ENCODE peak calls at places on chromosome 2, in eight cellular contexts. F is mammary epithelial cell; P is fibroblast of the aortic adventitia; L is mucosa of descending colon; N is ovary; C is Jurkat, Clone E6-1; M is suprapubic skin; X is heart left ventricle. S is an unnamed sample.

GRCh38 chr2:74092236-74092635 is 55.5 kb downstream of the BOLA3 start:
- DNase-seq in F (no peak), L (no peak), C (no peak), N (no peak), P (no peak), X (no peak), M (no peak), S (no peak)

GRCh38 chr2:217920879-217921603 is 81.8 kb downstream of the TNS1 start:
- DNase-seq in C (no peak), F (no peak), N (no peak), L (no peak), M (no peak), X (peak), P (peak), S (no peak)

GRCh38 chr2:63734510-63734909 is 107.2 kb upstream of the UGP2 start:
- DNase-seq in M (no peak), X (no peak), P (peak), C (no peak), N (no peak), F (no peak), L (no peak), S (no peak)

GRCh38 chr2:169050476-169051240 is 18.7 kb upstream of the DHRS9 start:
- DNase-seq in L (no peak), M (no peak), F (peak), X (no peak), P (no peak), N (no peak), C (no peak), S (no peak)

GRCh38 chr2:22450831-22451230 is 934.1 kb upstream of the KLHL29 start:
- DNase-seq in C (no peak), F (no peak), X (no peak), P (no peak), L (no peak), M (no peak), N (no peak), S (peak)

GRCh38 chr2:196234672-196235071 is 63.3 kb upstream of the STK17B start:
- DNase-seq in F (peak), X (no peak), C (no peak), N (no peak), M (no peak), L (no peak), P (peak), S (no peak)

GRCh38 chr2:227462463-227462951 is 9.4 kb upstream of the AGFG1 start:
- DNase-seq in F (no peak), P (no peak), L (no peak), M (no peak), N (no peak), C (no peak), X (no peak), S (no peak)

GRCh38 chr2:218559021-218559420 is 9.1 kb downstream of the USP37 start:
- DNase-seq in N (no peak), M (no peak), C (no peak), F (no peak), X (no peak), P (no peak), L (no peak), S (no peak)

GRCh38 chr2:177832611-177833133 is 239.9 kb downstream of the PDE11A start:
- DNase-seq in C (no peak), M (no peak), F (no peak), L (peak), P (no peak), X (no peak), N (no peak), S (no peak)

GRCh38 chr2:177822941-177823340 is 249.6 kb downstream of the PDE11A start:
- DNase-seq in M (no peak), F (no peak), L (no peak), N (no peak), C (no peak), X (no peak), P (no peak), S (no peak)

GRCh38 chr2:177826897-177827296 is 245.7 kb downstream of the PDE11A start:
- DNase-seq in N (no peak), F (no peak), C (no peak), M (no peak), L (no peak), P (no peak), X (no peak), S (no peak)

GRCh38 chr2:177830881-177831386 is 241.6 kb downstream of the PDE11A start:
- DNase-seq in L (no peak), X (no peak), N (no peak), P (no peak), M (no peak), C (no peak), F (no peak), S (no peak)

DNA sequence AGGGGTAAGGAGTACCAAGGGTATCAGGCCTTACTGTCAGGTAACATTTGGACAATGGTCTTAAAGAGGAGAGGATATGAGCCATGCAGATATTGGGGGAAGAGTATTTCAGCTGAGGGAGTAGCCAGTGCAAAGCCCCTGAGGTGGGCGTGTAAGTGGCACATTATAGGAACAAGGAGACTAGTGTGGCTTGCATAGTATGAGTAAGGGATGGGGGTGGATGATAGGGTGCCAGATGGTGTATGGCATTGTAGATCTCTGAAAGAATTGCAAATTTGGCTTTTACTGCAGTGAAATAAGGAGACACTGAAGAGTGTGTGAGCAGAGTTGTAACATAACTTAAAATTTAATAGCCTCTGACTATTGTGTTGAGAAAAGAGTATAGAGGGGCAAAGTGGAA is 244.0 kb downstream of the PDE11A start:
- DNase-seq in L (no peak), C (no peak), P (no peak), N (no peak), M (no peak), X (no peak), F (no peak), S (peak)
- H3K4me3 ChIP-seq in L (no peak), C (no peak), P (no peak), N (no peak), M (no peak), X (no peak), F (no peak), S (no peak)

DNA sequence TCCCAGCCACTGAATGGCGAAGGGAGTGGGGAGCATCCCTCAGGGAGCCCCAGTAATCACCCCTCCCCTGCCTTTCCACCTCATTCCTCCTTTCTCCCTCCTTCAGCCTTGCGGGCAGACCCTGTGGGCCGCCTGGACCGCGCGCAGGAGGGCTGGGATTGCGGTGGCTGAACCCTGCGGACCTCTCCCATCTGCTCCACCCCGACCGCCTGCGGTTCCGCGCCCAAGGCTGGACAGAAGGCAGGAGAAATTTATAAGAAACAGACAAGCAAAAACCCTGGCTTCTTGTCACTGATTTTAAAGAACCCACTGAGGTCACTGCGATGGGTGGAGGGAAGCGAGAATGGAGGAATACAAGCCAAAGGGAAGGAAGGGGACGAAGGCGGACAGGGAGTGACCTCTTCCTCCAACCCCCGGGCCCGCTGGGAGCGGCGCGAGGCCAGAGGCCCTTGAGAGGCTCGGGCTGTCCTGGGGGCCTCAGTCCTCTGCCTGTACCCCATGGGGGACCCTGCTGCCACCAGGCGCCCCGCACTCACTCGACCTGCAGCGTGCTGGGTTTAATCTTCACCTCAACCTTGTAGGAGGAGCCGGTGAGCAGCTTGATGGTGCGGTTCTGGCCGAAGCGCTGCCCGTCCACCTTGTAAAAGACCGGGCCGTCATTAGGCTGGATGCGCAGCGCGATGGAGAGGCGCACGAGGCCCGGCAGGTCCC is 908 bp downstream of the CNRIP1 start:
- DNase-seq in C (no peak), M (peak), P (peak), F (peak), X (peak), N (peak), L (peak), S (no peak)
- H3K4me3 ChIP-seq in C (no peak), M (peak), P (peak), F (peak), X (peak), N (peak), L (peak), S (peak)

DNA sequence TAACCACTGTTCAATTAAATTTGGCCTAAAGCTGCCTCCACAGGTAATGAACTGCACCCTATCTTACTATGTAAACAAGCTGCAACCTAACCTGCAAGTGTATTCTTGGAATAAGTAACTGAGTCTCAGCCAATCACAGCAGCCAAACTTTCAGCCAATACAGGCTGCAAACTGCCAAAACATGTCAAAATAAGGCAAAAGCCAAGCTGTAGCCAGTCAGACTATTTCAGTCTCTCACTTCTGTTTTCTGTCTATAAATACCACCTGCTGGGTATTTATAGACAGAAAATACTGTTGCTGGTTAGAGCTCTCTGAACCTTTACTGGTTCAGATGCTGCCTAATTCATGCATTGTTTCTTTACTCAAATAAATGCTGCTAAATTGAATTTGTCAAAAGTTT is 14.3 kb downstream of the C2orf76 start:
- DNase-seq in C (no peak), F (peak), P (peak), M (no peak), L (no peak), N (no peak), X (peak), S (no peak)
- H3K4me3 ChIP-seq in C (no peak), F (no peak), P (no peak), M (no peak), L (no peak), N (no peak), X (no peak), S (no peak)

DNA sequence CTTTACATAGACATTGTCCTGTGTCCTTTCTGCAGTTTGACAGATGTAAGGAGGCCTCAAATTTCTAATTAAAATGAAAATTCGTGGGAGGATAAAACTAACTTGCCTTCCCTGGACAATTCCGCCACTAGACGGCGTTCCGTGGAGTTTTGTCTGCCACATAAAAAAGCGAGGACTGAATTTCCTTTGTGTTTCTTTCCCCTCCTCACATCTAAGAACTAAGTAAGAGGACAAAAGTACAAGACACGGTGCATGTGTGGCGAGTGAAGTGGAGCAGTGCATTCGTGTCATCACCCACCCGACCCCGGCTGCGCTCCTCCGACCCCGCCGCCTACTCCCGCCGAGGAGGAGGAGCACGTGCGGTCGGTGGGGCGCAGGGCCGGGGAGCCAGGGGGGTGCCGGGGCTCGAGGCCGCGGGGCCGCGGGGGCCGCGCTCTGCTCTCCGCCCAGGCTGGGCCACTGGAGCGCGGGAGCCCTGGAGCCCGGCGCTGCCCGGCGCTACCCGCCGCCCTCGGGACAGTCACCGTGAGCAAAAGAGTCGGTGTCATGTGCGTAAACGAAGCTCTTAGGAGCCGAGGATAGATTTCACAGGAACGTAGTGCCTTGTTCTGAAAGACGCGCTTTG is 10.8 kb downstream of the TBR1 start:
- DNase-seq in M (no peak), C (no peak), P (peak), N (no peak), L (peak), X (no peak), F (peak), S (no peak)
- H3K4me3 ChIP-seq in M (peak), C (no peak), P (peak), N (no peak), L (no peak), X (no peak), F (peak), S (no peak)

DNA sequence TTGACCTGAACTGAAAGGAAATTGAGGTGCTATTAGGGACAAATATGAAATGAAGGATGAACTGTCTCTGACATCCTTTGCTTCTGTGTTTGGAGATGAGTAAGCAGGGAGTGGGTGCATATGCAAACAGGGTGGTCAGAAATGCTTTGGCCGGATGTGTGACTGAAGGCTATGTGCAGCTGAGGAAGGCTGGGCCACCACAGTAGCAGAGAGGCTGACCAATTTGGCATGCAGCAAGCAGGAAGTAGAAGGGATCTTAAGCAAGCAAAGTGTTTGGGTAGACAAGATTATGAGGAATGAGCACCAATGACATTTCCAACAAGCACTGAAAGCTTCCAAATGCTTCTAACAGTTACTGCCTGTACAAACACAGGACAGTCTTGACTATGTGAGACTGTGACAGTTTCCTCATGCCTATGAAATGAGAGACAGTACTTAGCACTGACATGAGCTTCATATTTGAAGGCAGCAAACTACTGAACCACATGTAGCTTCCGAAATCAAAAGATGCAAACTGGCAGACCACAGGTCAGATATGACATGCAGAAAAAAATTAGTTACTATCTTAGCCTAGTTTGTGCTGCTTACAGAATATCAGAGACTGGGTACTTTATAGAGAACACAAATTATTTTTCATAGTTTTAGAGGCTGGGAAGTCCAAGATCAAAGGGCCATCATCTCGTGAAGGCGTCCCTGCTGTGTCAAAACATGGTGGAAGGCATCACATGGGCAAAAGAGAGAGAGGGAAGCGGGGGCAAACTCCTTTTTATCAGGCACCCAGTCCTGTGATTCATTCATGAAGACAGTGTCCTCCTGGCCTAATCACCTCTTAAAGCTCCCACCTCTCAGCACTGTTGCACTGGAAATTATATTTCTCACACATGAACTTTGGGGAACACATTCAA is 3.2 kb upstream of the ACTR3 start:
- DNase-seq in L (peak), C (no peak), M (no peak), P (peak), N (no peak), F (peak), X (peak), S (no peak)
- H3K4me3 ChIP-seq in L (no peak), C (no peak), M (no peak), P (no peak), N (no peak), F (no peak), X (no peak), S (no peak)

GRCh38 chr2:128442891-128443302 is 124.2 kb upstream of the HS6ST1 start:
- DNase-seq in N (no peak), M (peak), P (no peak), L (no peak), F (no peak), X (no peak), C (no peak), S (no peak)
- H3K4me3 ChIP-seq in N (no peak), M (no peak), P (no peak), L (no peak), F (no peak), X (no peak), C (no peak), S (no peak)

GRCh38 chr2:357811-358210 is 69.9 kb upstream of the ALKAL2 start:
- DNase-seq in F (no peak), C (no peak), L (no peak), N (no peak), M (no peak), X (no peak), P (no peak), S (no peak)
- H3K4me3 ChIP-seq in F (no peak), C (no peak), L (no peak), N (no peak), M (no peak), X (no peak), P (no peak), S (no peak)

GRCh38 chr2:120320318-120320851 is 25.6 kb upstream of the INHBB start:
- DNase-seq in L (no peak), P (peak), F (peak), X (no peak), M (no peak), C (no peak), N (no peak), S (no peak)

GRCh38 chr2:120319686-120320317 is 26.1 kb upstream of the INHBB start:
- DNase-seq in P (no peak), X (no peak), F (no peak), N (no peak), L (no peak), M (no peak), C (no peak), S (no peak)

GRCh38 chr2:120318626-120319025 is 27.3 kb upstream of the INHBB start:
- DNase-seq in N (peak), P (peak), L (no peak), F (no peak), M (no peak), X (peak), C (no peak), S (no peak)

GRCh38 chr2:120317916-120318315 is 28.0 kb upstream of the INHBB start:
- DNase-seq in P (no peak), N (no peak), F (no peak), M (peak), X (no peak), L (no peak), C (no peak), S (no peak)

GRCh38 chr2:120319135-120319534 is 26.8 kb upstream of the INHBB start:
- DNase-seq in C (no peak), X (no peak), N (no peak), F (no peak), M (no peak), P (no peak), L (no peak), S (no peak)
- H3K4me3 ChIP-seq in C (no peak), X (no peak), N (no peak), F (no peak), M (no peak), P (no peak), L (no peak), S (no peak)

DNA sequence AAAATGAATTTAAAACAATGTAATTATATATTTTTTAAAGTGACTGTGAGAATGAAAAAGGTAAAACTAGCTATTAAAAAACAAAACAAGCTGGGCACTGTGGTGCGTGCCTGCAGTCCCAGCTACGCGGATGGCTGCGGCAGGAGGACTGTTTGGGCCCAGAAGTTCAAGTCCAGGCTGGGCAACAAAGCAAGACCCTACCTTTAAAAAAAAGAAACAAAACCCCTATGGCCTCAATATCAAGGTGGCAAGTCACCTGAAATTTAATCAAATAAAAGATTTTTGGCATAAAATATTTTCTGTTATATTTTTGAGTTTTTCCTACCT is 46.9 kb upstream of the STRN start:
- DNase-seq in X (no peak), N (no peak), F (no peak), L (no peak), M (no peak), C (no peak), P (no peak), S (no peak)
- H3K4me3 ChIP-seq in X (no peak), N (no peak), F (no peak), L (no peak), M (no peak), C (no peak), P (no peak), S (no peak)